ENCODE peak calls at places on chromosomes 7 and 10, in nine cellular contexts. X is left kidney; S is stimulated activated CD8-positive, alpha-beta memory T cell treated with anti-CD3 and anti-CD28 coated beads, Interleukin-7, amount 100 ng/mL, for 24 hours; K is midbrain; Q is fibroblast of lung; B is GDM1; N is mucosa of gallbladder; Z is neural crest cell; R is adrenal gland. P is an unnamed sample.

GRCh38 chr7:124338861-124339260 is 306.0 kb upstream of the TMEM229A start:
- DNase-seq in X (no peak), S (no peak), K (no peak), Q (no peak), B (no peak), N (no peak), Z (no peak), R (no peak), P (no peak)

GRCh38 chr10:69567920-69568319 is 5.3 kb downstream of the NEUROG3 start:
- DNase-seq in X (peak), S (no peak), K (no peak), Q (peak), B (no peak), N (peak), Z (peak), R (peak), P (no peak)

GRCh38 chr10:61941202-61941651 is 39.7 kb downstream of the ARID5B start:
- DNase-seq in X (no peak), S (no peak), K (no peak), Q (no peak), B (no peak), N (no peak), Z (no peak), R (no peak), P (no peak)

GRCh38 chr10:46299267-46299530 is 12.4 kb downstream of the ANTXRL start:
- DNase-seq in X (no peak), S (no peak), K (no peak), Q (no peak), B (no peak), N (no peak), Z (no peak), R (no peak), P (no peak)

GRCh38 chr10:79066460-79067240 is 2.1 kb upstream of the ZMIZ1 start:
- DNase-seq in X (peak), S (no peak), K (no peak), Q (no peak), B (peak), N (no peak), Z (peak), R (no peak), P (no peak)

GRCh38 chr7:119879837-119880236 is 393.1 kb upstream of the KCND2 start:
- DNase-seq in X (no peak), S (no peak), K (no peak), Q (no peak), B (no peak), N (no peak), Z (no peak), R (no peak), P (no peak)

GRCh38 chr7:40306025-40306424 is 171.2 kb downstream of the SUGCT start:
- DNase-seq in X (no peak), S (no peak), K (no peak), Q (peak), B (no peak), N (no peak), Z (no peak), R (no peak), P (no peak)

GRCh38 chr7:12054830-12055229 is 156.3 kb upstream of the TMEM106B start:
- DNase-seq in X (no peak), S (no peak), K (no peak), Q (no peak), B (no peak), N (no peak), Z (no peak), R (no peak), P (no peak)

GRCh38 chr7:2629740-2630681 is 1.8 kb upstream of the TTYH3 start:
- DNase-seq in X (no peak), S (no peak), K (no peak), Q (no peak), B (no peak), N (peak), Z (no peak), R (no peak), P (no peak)

GRCh38 chr10:35995515-35995914 is 353.4 kb upstream of the FZD8 start:
- DNase-seq in X (no peak), S (no peak), K (no peak), Q (no peak), B (no peak), N (no peak), Z (no peak), R (no peak), P (no peak)

GRCh38 chr10:27319752-27320561 is 79.4 kb upstream of the ACBD5 start:
- DNase-seq in X (peak), S (peak), K (peak), Q (peak), B (no peak), N (peak), Z (no peak), R (peak), P (no peak)

GRCh38 chr7:29806131-29806792 is at the start of gene WIPF3:
- DNase-seq in X (peak), S (no peak), K (no peak), Q (peak), B (no peak), N (no peak), Z (peak), R (peak), P (no peak)

GRCh38 chr10:131885391-131886165 is 15.2 kb upstream of the PPP2R2D start:
- DNase-seq in X (peak), S (peak), K (peak), Q (peak), B (peak), N (peak), Z (peak), R (peak), P (peak)

GRCh38 chr7:116672596-116673503 is 854 bp downstream of the MET start:
- DNase-seq in X (peak), S (no peak), K (peak), Q (peak), B (no peak), N (no peak), Z (no peak), R (no peak), P (no peak)

GRCh38 chr10:43352951-43353350 is 18.5 kb upstream of the FXYD4 start:
- DNase-seq in X (no peak), S (no peak), K (no peak), Q (no peak), B (no peak), N (no peak), Z (no peak), R (no peak), P (no peak)

GRCh38 chr7:141671705-141672496 is 30.1 kb downstream of the DENND11 start:
- DNase-seq in X (no peak), S (no peak), K (no peak), Q (no peak), B (no peak), N (no peak), Z (no peak), R (no peak), P (no peak)

GRCh38 chr10:99449023-99449422 is 18.6 kb upstream of the GOT1 start:
- DNase-seq in X (no peak), S (no peak), K (no peak), Q (no peak), B (no peak), N (no peak), Z (no peak), R (no peak), P (no peak)

GRCh38 chr7:11427686-11428273 is 404.2 kb downstream of the THSD7A start:
- DNase-seq in X (peak), S (no peak), K (peak), Q (peak), B (peak), N (no peak), Z (no peak), R (no peak), P (no peak)

GRCh38 chr10:102796407-102797176 is 40.6 kb downstream of the CYP17A1 start:
- DNase-seq in X (peak), S (peak), K (peak), Q (peak), B (no peak), N (peak), Z (no peak), R (peak), P (no peak)

P was measured in H1.